ENCODE peak calls at places on chromosomes 5 and 9, in nine cellular contexts. One of them, this sample, is unnamed.

GRCh38 chr5:155402927-155403645 is 389.5 kb downstream of the KIF4B start:
- DNase-seq in PC-3: no peak
- DNase-seq in HCT116: no peak
- DNase-seq in neural progenitor cell: no peak
- DNase-seq in GM23248: no peak
- DNase-seq in endothelial cell of umbilical vein: no peak
- DNase-seq in fibroblast of lung: no peak
- DNase-seq in astrocyte: no peak
- DNase-seq in H1: no peak
- DNase-seq in this sample: peak

GRCh38 chr9:117723986-117724654 is 19.9 kb downstream of the TLR4 start:
- DNase-seq in HCT116: no peak
- DNase-seq in neural progenitor cell: no peak
- DNase-seq in H1: no peak
- DNase-seq in GM23248: no peak
- DNase-seq in astrocyte: no peak
- DNase-seq in PC-3: no peak
- DNase-seq in fibroblast of lung: no peak
- DNase-seq in endothelial cell of umbilical vein: no peak
- DNase-seq in this sample: no peak

GRCh38 chr5:89703799-89704198 is 705.8 kb downstream of the CETN3 start:
- DNase-seq in PC-3: peak
- DNase-seq in H1: peak
- DNase-seq in astrocyte: peak
- DNase-seq in HCT116: no peak
- DNase-seq in endothelial cell of umbilical vein: no peak
- DNase-seq in neural progenitor cell: peak
- DNase-seq in GM23248: no peak
- DNase-seq in fibroblast of lung: no peak
- DNase-seq in this sample: no peak

GRCh38 chr9:128494108-128494742 is 10.3 kb upstream of the GLE1 start:
- DNase-seq in HCT116: no peak
- DNase-seq in fibroblast of lung: peak
- DNase-seq in PC-3: no peak
- DNase-seq in astrocyte: no peak
- DNase-seq in endothelial cell of umbilical vein: peak
- DNase-seq in GM23248: no peak
- DNase-seq in neural progenitor cell: no peak
- DNase-seq in H1: no peak
- DNase-seq in this sample: no peak

GRCh38 chr5:180684623-180685161 is 35.3 kb upstream of the FLT4 start:
- DNase-seq in PC-3: no peak
- DNase-seq in astrocyte: no peak
- DNase-seq in GM23248: no peak
- DNase-seq in fibroblast of lung: no peak
- DNase-seq in endothelial cell of umbilical vein: no peak
- DNase-seq in HCT116: no peak
- DNase-seq in H1: no peak
- DNase-seq in neural progenitor cell: no peak
- DNase-seq in this sample: no peak

GRCh38 chr9:35518212-35518917 is 28.5 kb downstream of the RUSC2 start:
- DNase-seq in PC-3: peak
- DNase-seq in endothelial cell of umbilical vein: peak
- DNase-seq in HCT116: peak
- DNase-seq in fibroblast of lung: peak
- DNase-seq in H1: no peak
- DNase-seq in GM23248: peak
- DNase-seq in astrocyte: peak
- DNase-seq in neural progenitor cell: peak
- DNase-seq in this sample: peak

GRCh38 chr9:124450241-124450924 is at the start of gene ADGRD2:
- DNase-seq in H1: peak
- DNase-seq in fibroblast of lung: peak
- DNase-seq in GM23248: peak
- DNase-seq in endothelial cell of umbilical vein: peak
- DNase-seq in astrocyte: peak
- DNase-seq in HCT116: no peak
- DNase-seq in PC-3: peak
- DNase-seq in neural progenitor cell: peak
- DNase-seq in this sample: no peak

GRCh38 chr5:166031926-166032325 is 2259.5 kb upstream of the WWC1 start:
- DNase-seq in GM23248: no peak
- DNase-seq in neural progenitor cell: no peak
- DNase-seq in astrocyte: no peak
- DNase-seq in PC-3: peak
- DNase-seq in fibroblast of lung: no peak
- DNase-seq in H1: no peak
- DNase-seq in HCT116: no peak
- DNase-seq in endothelial cell of umbilical vein: no peak
- DNase-seq in this sample: peak

GRCh38 chr5:2752875-2753435 is 1.5 kb upstream of the IRX2 start:
- DNase-seq in neural progenitor cell: peak
- DNase-seq in GM23248: peak
- DNase-seq in H1: no peak
- DNase-seq in astrocyte: no peak
- DNase-seq in PC-3: no peak
- DNase-seq in endothelial cell of umbilical vein: no peak
- DNase-seq in HCT116: no peak
- DNase-seq in fibroblast of lung: no peak
- DNase-seq in this sample: peak
- H3K4me3 ChIP-seq in neural progenitor cell: peak
- H3K4me3 ChIP-seq in GM23248: peak
- H3K4me3 ChIP-seq in H1: peak
- H3K4me3 ChIP-seq in astrocyte: peak
- H3K4me3 ChIP-seq in PC-3: peak
- H3K4me3 ChIP-seq in endothelial cell of umbilical vein: no peak
- H3K4me3 ChIP-seq in HCT116: no peak
- H3K4me3 ChIP-seq in fibroblast of lung: peak
- H3K4me3 ChIP-seq in this sample: peak

DNA sequence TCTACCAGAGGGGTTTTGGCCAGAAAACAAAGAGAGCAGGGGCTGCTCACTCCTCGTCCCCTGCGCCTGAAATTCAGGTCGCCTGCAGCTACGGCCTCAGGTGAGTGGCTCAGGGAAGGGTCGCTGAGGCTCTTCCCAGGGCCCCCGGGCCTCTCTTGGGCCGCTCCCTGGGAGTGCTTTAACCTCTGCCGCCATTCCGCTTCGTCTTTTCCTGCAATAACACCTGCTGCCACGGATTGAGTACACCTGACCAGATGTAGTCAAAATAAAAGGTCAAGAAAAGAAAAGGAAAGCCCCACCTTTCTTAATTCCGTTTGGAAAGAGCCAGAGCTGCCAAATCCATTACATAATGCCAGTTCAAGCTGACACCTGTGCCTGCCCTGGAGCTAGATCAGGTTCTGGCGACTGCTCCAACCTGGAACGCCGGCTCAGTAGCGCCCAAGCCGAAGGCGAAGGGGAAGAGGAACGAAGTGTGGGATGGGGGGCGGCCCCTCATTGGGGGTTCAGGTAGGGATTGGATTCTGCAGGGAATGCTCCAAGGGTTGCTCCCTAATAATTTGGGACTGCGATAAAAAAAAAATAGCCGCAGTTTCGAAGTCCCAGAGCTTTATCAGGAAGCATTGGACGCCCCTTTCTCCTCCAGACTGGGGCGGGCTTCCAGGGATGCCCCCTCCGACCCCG is 193.9 kb downstream of the MEF2C start:
- DNase-seq in GM23248: no peak
- DNase-seq in endothelial cell of umbilical vein: no peak
- DNase-seq in neural progenitor cell: no peak
- DNase-seq in astrocyte: no peak
- DNase-seq in H1: no peak
- DNase-seq in PC-3: no peak
- DNase-seq in HCT116: no peak
- DNase-seq in fibroblast of lung: no peak
- DNase-seq in this sample: no peak
- TF ChIP-seq EZH2 in GM23248: no peak
- TF ChIP-seq EZH2 in endothelial cell of umbilical vein: no peak
- TF ChIP-seq EZH2 in neural progenitor cell: peak
- TF ChIP-seq EZH2 in astrocyte: peak
- TF ChIP-seq EZH2 in H1: peak
- TF ChIP-seq EZH2 in PC-3: no peak
- TF ChIP-seq EZH2 in HCT116: no peak
- TF ChIP-seq EZH2 in fibroblast of lung: no peak
- TF ChIP-seq EZH2 in this sample: peak

DNA sequence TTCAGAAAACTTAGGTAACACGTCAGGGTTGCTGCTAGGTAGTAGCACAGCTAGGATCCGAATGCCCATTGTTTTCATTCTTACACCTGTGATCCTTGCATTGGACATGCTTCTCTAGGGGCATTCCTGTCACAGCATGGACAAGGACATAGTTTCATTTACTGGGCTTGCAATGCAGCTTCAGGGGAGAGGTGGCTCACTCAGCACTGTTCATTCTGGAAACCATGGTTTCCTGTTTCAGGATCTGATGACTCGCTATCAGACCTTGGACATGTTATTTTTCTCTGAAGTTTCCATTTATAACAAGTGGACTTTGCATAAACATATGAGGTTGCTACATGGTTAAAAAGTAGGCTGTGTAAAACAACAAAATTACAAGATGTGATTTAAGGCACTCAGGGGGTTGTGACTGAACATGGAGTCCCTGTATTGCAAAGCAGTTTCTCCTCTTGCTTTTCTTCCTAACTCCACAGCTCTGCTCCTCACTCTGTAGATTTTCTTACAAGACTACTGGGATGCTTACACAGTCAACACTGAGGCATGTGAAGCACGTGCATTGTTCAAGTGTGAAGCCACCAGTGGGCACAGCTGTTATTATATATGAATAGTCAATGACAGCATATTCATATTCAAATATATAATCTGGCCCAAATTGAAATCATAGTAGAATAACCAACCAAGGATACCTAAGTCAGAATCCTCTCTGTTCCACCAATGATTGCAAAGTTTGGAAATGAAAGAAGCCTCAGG is 66.1 kb upstream of the STK32A start:
- DNase-seq in H1: no peak
- DNase-seq in HCT116: no peak
- DNase-seq in GM23248: peak
- DNase-seq in fibroblast of lung: peak
- DNase-seq in neural progenitor cell: no peak
- DNase-seq in PC-3: no peak
- DNase-seq in astrocyte: peak
- DNase-seq in endothelial cell of umbilical vein: no peak
- DNase-seq in this sample: peak
- H3K9ac ChIP-seq in H1: no peak
- H3K9ac ChIP-seq in HCT116: no peak
- H3K9ac ChIP-seq in GM23248: no peak
- H3K9ac ChIP-seq in fibroblast of lung: no peak
- H3K9ac ChIP-seq in neural progenitor cell: no peak
- H3K9ac ChIP-seq in PC-3: no peak
- H3K9ac ChIP-seq in astrocyte: no peak
- H3K9ac ChIP-seq in endothelial cell of umbilical vein: no peak
- H3K9ac ChIP-seq in this sample: no peak

GRCh38 chr5:32387176-32387575 is 57.4 kb downstream of the ZFR start:
- DNase-seq in fibroblast of lung: peak
- DNase-seq in GM23248: peak
- DNase-seq in endothelial cell of umbilical vein: no peak
- DNase-seq in H1: no peak
- DNase-seq in PC-3: no peak
- DNase-seq in HCT116: no peak
- DNase-seq in neural progenitor cell: no peak
- DNase-seq in astrocyte: no peak
- DNase-seq in this sample: no peak

GRCh38 chr5:32392039-32392438 is 52.5 kb downstream of the ZFR start:
- DNase-seq in PC-3: no peak
- DNase-seq in neural progenitor cell: no peak
- DNase-seq in H1: no peak
- DNase-seq in astrocyte: no peak
- DNase-seq in HCT116: no peak
- DNase-seq in GM23248: peak
- DNase-seq in endothelial cell of umbilical vein: no peak
- DNase-seq in fibroblast of lung: no peak
- DNase-seq in this sample: no peak

GRCh38 chr5:32390819-32391591 is 53.5 kb downstream of the ZFR start:
- DNase-seq in H1: no peak
- DNase-seq in neural progenitor cell: no peak
- DNase-seq in astrocyte: peak
- DNase-seq in endothelial cell of umbilical vein: no peak
- DNase-seq in PC-3: no peak
- DNase-seq in GM23248: peak
- DNase-seq in HCT116: peak
- DNase-seq in fibroblast of lung: peak
- DNase-seq in this sample: peak

GRCh38 chr5:32388429-32389111 is 56.0 kb downstream of the ZFR start:
- DNase-seq in astrocyte: peak
- DNase-seq in neural progenitor cell: no peak
- DNase-seq in PC-3: peak
- DNase-seq in GM23248: peak
- DNase-seq in endothelial cell of umbilical vein: no peak
- DNase-seq in HCT116: no peak
- DNase-seq in H1: no peak
- DNase-seq in fibroblast of lung: peak
- DNase-seq in this sample: peak

GRCh38 chr5:32387841-32388240 is 56.7 kb downstream of the ZFR start:
- DNase-seq in endothelial cell of umbilical vein: no peak
- DNase-seq in GM23248: peak
- DNase-seq in astrocyte: no peak
- DNase-seq in fibroblast of lung: no peak
- DNase-seq in PC-3: no peak
- DNase-seq in neural progenitor cell: no peak
- DNase-seq in H1: no peak
- DNase-seq in HCT116: no peak
- DNase-seq in this sample: no peak
- H3K4me3 ChIP-seq in endothelial cell of umbilical vein: no peak
- H3K4me3 ChIP-seq in GM23248: peak
- H3K4me3 ChIP-seq in astrocyte: no peak
- H3K4me3 ChIP-seq in fibroblast of lung: no peak
- H3K4me3 ChIP-seq in PC-3: no peak
- H3K4me3 ChIP-seq in neural progenitor cell: no peak
- H3K4me3 ChIP-seq in H1: no peak
- H3K4me3 ChIP-seq in HCT116: no peak
- H3K4me3 ChIP-seq in this sample: no peak

GRCh38 chr9:106859957-106860715 is 2.8 kb upstream of the ZNF462 start:
- DNase-seq in GM23248: no peak
- DNase-seq in HCT116: peak
- DNase-seq in PC-3: peak
- DNase-seq in astrocyte: peak
- DNase-seq in neural progenitor cell: peak
- DNase-seq in endothelial cell of umbilical vein: peak
- DNase-seq in H1: no peak
- DNase-seq in fibroblast of lung: peak
- DNase-seq in this sample: peak
- TF ChIP-seq EZH2 in GM23248: peak
- TF ChIP-seq EZH2 in HCT116: no peak
- TF ChIP-seq EZH2 in PC-3: no peak
- TF ChIP-seq EZH2 in astrocyte: peak
- TF ChIP-seq EZH2 in neural progenitor cell: no peak
- TF ChIP-seq EZH2 in endothelial cell of umbilical vein: no peak
- TF ChIP-seq EZH2 in H1: no peak
- TF ChIP-seq EZH2 in fibroblast of lung: no peak
- TF ChIP-seq EZH2 in this sample: no peak